ENCODE peak calls at places on chromosome 11, in six cellular contexts. One of them, this sample, is unnamed.

GRCh38 chr11:70593446-70593983 is 195.2 kb downstream of the CTTN start:
- DNase-seq in putamen: no peak
- DNase-seq in NCI-H2029 treated with DMSO at 0.1 percent for 48 hours: no peak
- DNase-seq in CD8-positive, alpha-beta memory T cell: no peak
- DNase-seq in tibial nerve: no peak
- DNase-seq in omental fat pad: no peak
- DNase-seq in this sample: no peak

GRCh38 chr11:94196363-94196762 is 67.7 kb downstream of the PANX1 start:
- DNase-seq in omental fat pad: no peak
- DNase-seq in putamen: no peak
- DNase-seq in CD8-positive, alpha-beta memory T cell: no peak
- DNase-seq in NCI-H2029 treated with DMSO at 0.1 percent for 48 hours: no peak
- DNase-seq in tibial nerve: no peak
- DNase-seq in this sample: no peak

GRCh38 chr11:45736424-45736823 is 68.5 kb upstream of the SLC35C1 start:
- DNase-seq in CD8-positive, alpha-beta memory T cell: no peak
- DNase-seq in tibial nerve: no peak
- DNase-seq in putamen: no peak
- DNase-seq in omental fat pad: no peak
- DNase-seq in NCI-H2029 treated with DMSO at 0.1 percent for 48 hours: no peak
- DNase-seq in this sample: no peak

GRCh38 chr11:20274031-20274430 is 89.5 kb upstream of the HTATIP2 start:
- DNase-seq in omental fat pad: no peak
- DNase-seq in tibial nerve: no peak
- DNase-seq in CD8-positive, alpha-beta memory T cell: no peak
- DNase-seq in putamen: no peak
- DNase-seq in NCI-H2029 treated with DMSO at 0.1 percent for 48 hours: no peak
- DNase-seq in this sample: no peak

GRCh38 chr11:121591405-121592033 is 138.8 kb upstream of the SORL1-AS1 start:
- DNase-seq in putamen: peak; percentile 76
- DNase-seq in tibial nerve: peak; percentile 49
- DNase-seq in CD8-positive, alpha-beta memory T cell: peak; percentile 65
- DNase-seq in omental fat pad: no peak
- DNase-seq in NCI-H2029 treated with DMSO at 0.1 percent for 48 hours: peak; percentile 72
- DNase-seq in this sample: peak; percentile 56

GRCh38 chr11:20360650-20361049 is 2.9 kb upstream of the HTATIP2 start:
- DNase-seq in CD8-positive, alpha-beta memory T cell: peak; percentile 57
- DNase-seq in omental fat pad: no peak
- DNase-seq in NCI-H2029 treated with DMSO at 0.1 percent for 48 hours: peak; percentile 62
- DNase-seq in tibial nerve: no peak
- DNase-seq in putamen: no peak
- DNase-seq in this sample: no peak

GRCh38 chr11:115502636-115503082 is 1.6 kb downstream of the CADM1 start:
- DNase-seq in tibial nerve: no peak
- DNase-seq in NCI-H2029 treated with DMSO at 0.1 percent for 48 hours: no peak
- DNase-seq in putamen: peak; percentile 37
- DNase-seq in CD8-positive, alpha-beta memory T cell: no peak
- DNase-seq in omental fat pad: no peak
- DNase-seq in this sample: no peak

GRCh38 chr11:126578426-126578825 is 222.9 kb downstream of the ST3GAL4 start:
- DNase-seq in putamen: no peak
- DNase-seq in omental fat pad: no peak
- DNase-seq in CD8-positive, alpha-beta memory T cell: no peak
- DNase-seq in tibial nerve: no peak
- DNase-seq in NCI-H2029 treated with DMSO at 0.1 percent for 48 hours: no peak
- DNase-seq in this sample: no peak

GRCh38 chr11:45798793-45799441 is 6.0 kb upstream of the SLC35C1 start:
- DNase-seq in CD8-positive, alpha-beta memory T cell: no peak
- DNase-seq in tibial nerve: no peak
- DNase-seq in putamen: no peak
- DNase-seq in NCI-H2029 treated with DMSO at 0.1 percent for 48 hours: peak; percentile 17
- DNase-seq in omental fat pad: no peak
- DNase-seq in this sample: no peak

GRCh38 chr11:64644348-64645242 is 53.6 kb downstream of the SLC22A12 start:
- DNase-seq in omental fat pad: no peak
- DNase-seq in CD8-positive, alpha-beta memory T cell: no peak
- DNase-seq in NCI-H2029 treated with DMSO at 0.1 percent for 48 hours: no peak
- DNase-seq in putamen: no peak
- DNase-seq in tibial nerve: no peak
- DNase-seq in this sample: no peak

GRCh38 chr11:130909650-130910049 is 6.6 kb downstream of the SNX19 start:
- DNase-seq in omental fat pad: no peak
- DNase-seq in NCI-H2029 treated with DMSO at 0.1 percent for 48 hours: no peak
- DNase-seq in CD8-positive, alpha-beta memory T cell: no peak
- DNase-seq in tibial nerve: no peak
- DNase-seq in putamen: no peak
- DNase-seq in this sample: no peak

GRCh38 chr11:44731685-44732411 is 5.1 kb downstream of the TSPAN18 start:
- DNase-seq in putamen: no peak
- DNase-seq in tibial nerve: no peak
- DNase-seq in omental fat pad: no peak
- DNase-seq in CD8-positive, alpha-beta memory T cell: no peak
- DNase-seq in NCI-H2029 treated with DMSO at 0.1 percent for 48 hours: no peak
- DNase-seq in this sample: no peak

GRCh38 chr11:69325446-69325845 is 31.5 kb downstream of the MYEOV start:
- DNase-seq in tibial nerve: no peak
- DNase-seq in CD8-positive, alpha-beta memory T cell: no peak
- DNase-seq in putamen: no peak
- DNase-seq in NCI-H2029 treated with DMSO at 0.1 percent for 48 hours: no peak
- DNase-seq in omental fat pad: no peak
- DNase-seq in this sample: no peak

GRCh38 chr11:57301711-57302423 is 22.9 kb downstream of the TNKS1BP1 start:
- DNase-seq in CD8-positive, alpha-beta memory T cell: no peak
- DNase-seq in putamen: no peak
- DNase-seq in NCI-H2029 treated with DMSO at 0.1 percent for 48 hours: no peak
- DNase-seq in tibial nerve: no peak
- DNase-seq in omental fat pad: no peak
- DNase-seq in this sample: no peak

GRCh38 chr11:65150513-65151271 is 16.4 kb upstream of the SYVN1 start:
- DNase-seq in omental fat pad: peak; percentile 61
- DNase-seq in NCI-H2029 treated with DMSO at 0.1 percent for 48 hours: peak; percentile 82
- DNase-seq in CD8-positive, alpha-beta memory T cell: no peak
- DNase-seq in putamen: peak; percentile 27
- DNase-seq in tibial nerve: peak; percentile 59
- DNase-seq in this sample: no peak

GRCh38 chr11:114197799-114198500 is 98.2 kb upstream of the NNMT start:
- DNase-seq in tibial nerve: no peak
- DNase-seq in omental fat pad: no peak
- DNase-seq in CD8-positive, alpha-beta memory T cell: no peak
- DNase-seq in putamen: peak; percentile 34
- DNase-seq in NCI-H2029 treated with DMSO at 0.1 percent for 48 hours: peak; percentile 76
- DNase-seq in this sample: no peak

GRCh38 chr11:65468874-65469333 is 29.9 kb upstream of the MALAT1 start:
- DNase-seq in tibial nerve: no peak
- DNase-seq in NCI-H2029 treated with DMSO at 0.1 percent for 48 hours: peak; percentile 74
- DNase-seq in CD8-positive, alpha-beta memory T cell: peak; percentile 44
- DNase-seq in putamen: no peak
- DNase-seq in omental fat pad: no peak
- DNase-seq in this sample: no peak

GRCh38 chr11:14972581-14973490 is 685 bp upstream of the CALCA start:
- DNase-seq in tibial nerve: no peak
- DNase-seq in NCI-H2029 treated with DMSO at 0.1 percent for 48 hours: peak; percentile 86
- DNase-seq in omental fat pad: no peak
- DNase-seq in CD8-positive, alpha-beta memory T cell: no peak
- DNase-seq in putamen: no peak
- DNase-seq in this sample: no peak

GRCh38 chr11:3216027-3216525 is 2.5 kb downstream of the MRGPRG start:
- DNase-seq in CD8-positive, alpha-beta memory T cell: no peak
- DNase-seq in omental fat pad: no peak
- DNase-seq in putamen: no peak
- DNase-seq in tibial nerve: no peak
- DNase-seq in NCI-H2029 treated with DMSO at 0.1 percent for 48 hours: no peak
- DNase-seq in this sample: no peak

GRCh38 chr11:126127898-126128297 is 65.2 kb upstream of the CDON start:
- DNase-seq in putamen: no peak
- DNase-seq in omental fat pad: no peak
- DNase-seq in tibial nerve: no peak
- DNase-seq in CD8-positive, alpha-beta memory T cell: no peak
- DNase-seq in NCI-H2029 treated with DMSO at 0.1 percent for 48 hours: no peak
- DNase-seq in this sample: peak; percentile 84

GRCh38 chr11:118503216-118503615 is 24.1 kb upstream of the TTC36 start:
- DNase-seq in putamen: no peak
- DNase-seq in omental fat pad: no peak
- DNase-seq in tibial nerve: no peak
- DNase-seq in CD8-positive, alpha-beta memory T cell: no peak
- DNase-seq in NCI-H2029 treated with DMSO at 0.1 percent for 48 hours: no peak
- DNase-seq in this sample: no peak

GRCh38 chr11:5036671-5037070 is 9.7 kb upstream of the OR52J3 start:
- DNase-seq in tibial nerve: no peak
- DNase-seq in putamen: no peak
- DNase-seq in CD8-positive, alpha-beta memory T cell: no peak
- DNase-seq in omental fat pad: no peak
- DNase-seq in NCI-H2029 treated with DMSO at 0.1 percent for 48 hours: no peak
- DNase-seq in this sample: peak; percentile 47

GRCh38 chr11:111727431-111727830 is 38.8 kb downstream of the PPP2R1B start:
- DNase-seq in CD8-positive, alpha-beta memory T cell: no peak
- DNase-seq in omental fat pad: no peak
- DNase-seq in NCI-H2029 treated with DMSO at 0.1 percent for 48 hours: no peak
- DNase-seq in tibial nerve: no peak
- DNase-seq in putamen: peak; percentile 73
- DNase-seq in this sample: no peak

GRCh38 chr11:34654491-34655334 is 33.8 kb downstream of the EHF start:
- DNase-seq in tibial nerve: peak; percentile 49
- DNase-seq in CD8-positive, alpha-beta memory T cell: no peak
- DNase-seq in putamen: peak; percentile 63
- DNase-seq in omental fat pad: no peak
- DNase-seq in NCI-H2029 treated with DMSO at 0.1 percent for 48 hours: peak; percentile 84
- DNase-seq in this sample: no peak

GRCh38 chr11:17735823-17736772 is 1.5 kb downstream of the KCNC1 start:
- DNase-seq in tibial nerve: no peak
- DNase-seq in omental fat pad: no peak
- DNase-seq in CD8-positive, alpha-beta memory T cell: no peak
- DNase-seq in putamen: no peak
- DNase-seq in NCI-H2029 treated with DMSO at 0.1 percent for 48 hours: no peak
- DNase-seq in this sample: no peak

GRCh38 chr11:73760066-73760679 is 701 bp downstream of the RAB6A start:
- DNase-seq in tibial nerve: no peak
- DNase-seq in omental fat pad: no peak
- DNase-seq in putamen: peak; percentile 23
- DNase-seq in CD8-positive, alpha-beta memory T cell: peak; percentile 2
- DNase-seq in NCI-H2029 treated with DMSO at 0.1 percent for 48 hours: no peak
- DNase-seq in this sample: no peak

GRCh38 chr11:118838905-118839553 is 44.7 kb upstream of the CXCR5 start:
- DNase-seq in tibial nerve: no peak
- DNase-seq in CD8-positive, alpha-beta memory T cell: no peak
- DNase-seq in omental fat pad: no peak
- DNase-seq in NCI-H2029 treated with DMSO at 0.1 percent for 48 hours: no peak
- DNase-seq in putamen: no peak
- DNase-seq in this sample: no peak

GRCh38 chr11:64876226-64876750 is 2.1 kb downstream of the EHD1 start:
- DNase-seq in tibial nerve: no peak
- DNase-seq in putamen: peak; percentile 77
- DNase-seq in NCI-H2029 treated with DMSO at 0.1 percent for 48 hours: no peak
- DNase-seq in CD8-positive, alpha-beta memory T cell: peak; percentile 31
- DNase-seq in omental fat pad: no peak
- DNase-seq in this sample: no peak

GRCh38 chr11:121439337-121439736 is 12.8 kb upstream of the SORL1 start:
- DNase-seq in putamen: no peak
- DNase-seq in tibial nerve: no peak
- DNase-seq in NCI-H2029 treated with DMSO at 0.1 percent for 48 hours: no peak
- DNase-seq in omental fat pad: no peak
- DNase-seq in CD8-positive, alpha-beta memory T cell: no peak
- DNase-seq in this sample: no peak

GRCh38 chr11:58741127-58741526 is 9.4 kb upstream of the GLYAT start:
- DNase-seq in tibial nerve: no peak
- DNase-seq in omental fat pad: no peak
- DNase-seq in NCI-H2029 treated with DMSO at 0.1 percent for 48 hours: no peak
- DNase-seq in CD8-positive, alpha-beta memory T cell: no peak
- DNase-seq in putamen: no peak
- DNase-seq in this sample: no peak

GRCh38 chr11:128575174-128575955 is 12.0 kb downstream of the ETS1 start:
- DNase-seq in tibial nerve: no peak
- DNase-seq in omental fat pad: no peak
- DNase-seq in NCI-H2029 treated with DMSO at 0.1 percent for 48 hours: no peak
- DNase-seq in putamen: no peak
- DNase-seq in CD8-positive, alpha-beta memory T cell: no peak
- DNase-seq in this sample: no peak

GRCh38 chr11:36574486-36574885 is 6.7 kb downstream of the RAG1 start:
- DNase-seq in NCI-H2029 treated with DMSO at 0.1 percent for 48 hours: no peak
- DNase-seq in CD8-positive, alpha-beta memory T cell: no peak
- DNase-seq in putamen: no peak
- DNase-seq in omental fat pad: no peak
- DNase-seq in tibial nerve: no peak
- DNase-seq in this sample: no peak

GRCh38 chr11:111336062-111336461 is 37.7 kb downstream of the POU2AF3 start:
- DNase-seq in putamen: no peak
- DNase-seq in CD8-positive, alpha-beta memory T cell: no peak
- DNase-seq in omental fat pad: no peak
- DNase-seq in NCI-H2029 treated with DMSO at 0.1 percent for 48 hours: no peak
- DNase-seq in tibial nerve: no peak
- DNase-seq in this sample: no peak

GRCh38 chr11:45161252-45162063 is 15.0 kb downstream of the PRDM11 start:
- DNase-seq in putamen: no peak
- DNase-seq in omental fat pad: no peak
- DNase-seq in tibial nerve: no peak
- DNase-seq in CD8-positive, alpha-beta memory T cell: no peak
- DNase-seq in NCI-H2029 treated with DMSO at 0.1 percent for 48 hours: no peak
- DNase-seq in this sample: peak; percentile 51

GRCh38 chr11:47595029-47595428 is 818 bp upstream of the C1QTNF4 start:
- DNase-seq in putamen: no peak
- DNase-seq in CD8-positive, alpha-beta memory T cell: no peak
- DNase-seq in NCI-H2029 treated with DMSO at 0.1 percent for 48 hours: no peak
- DNase-seq in tibial nerve: no peak
- DNase-seq in omental fat pad: no peak
- DNase-seq in this sample: no peak

GRCh38 chr11:119223856-119224255 is 17.7 kb downstream of the CBL start:
- DNase-seq in putamen: no peak
- DNase-seq in CD8-positive, alpha-beta memory T cell: no peak
- DNase-seq in NCI-H2029 treated with DMSO at 0.1 percent for 48 hours: no peak
- DNase-seq in omental fat pad: no peak
- DNase-seq in tibial nerve: no peak
- DNase-seq in this sample: no peak

GRCh38 chr11:80167766-80168165 is 726.9 kb upstream of the TENM4 start:
- DNase-seq in CD8-positive, alpha-beta memory T cell: no peak
- DNase-seq in tibial nerve: no peak
- DNase-seq in NCI-H2029 treated with DMSO at 0.1 percent for 48 hours: no peak
- DNase-seq in putamen: no peak
- DNase-seq in omental fat pad: no peak
- DNase-seq in this sample: no peak

This sample was measured in cerebellar nuclear complex.